ENCODE peak calls at places on chromosomes 1 and 21, in five cellular contexts. E is GM12865, J is AG04450, D is AG09309, K is suprapubic skin. T is an unnamed sample.

GRCh38 chr1:145991799-145992412 is 4.5 kb downstream of the TXNIP start:
- DNase-seq in E (no peak), K (peak; percentile 54), D (no peak), J (no peak), T (no peak)

GRCh38 chr1:2510366-2511155 is 15.8 kb downstream of the PANK4 start:
- DNase-seq in D (no peak), K (no peak), J (no peak), E (no peak), T (no peak)

GRCh38 chr1:223720987-223721591 is 8.8 kb downstream of the CAPN2 start:
- DNase-seq in K (no peak), J (peak; percentile 85), D (peak; percentile 82), E (no peak), T (no peak)

GRCh38 chr1:94725566-94725965 is 94.6 kb upstream of the SLC44A3 start:
- DNase-seq in J (no peak), D (no peak), K (no peak), E (no peak), T (no peak)

GRCh38 chr1:50766688-50767087 is 193.4 kb downstream of the FAF1 start:
- DNase-seq in K (no peak), E (no peak), D (no peak), J (no peak), T (no peak)

GRCh38 chr1:85146972-85147359 is 53.9 kb downstream of the SYDE2 start:
- DNase-seq in K (no peak), D (no peak), J (no peak), E (no peak), T (no peak)

GRCh38 chr1:243483084-243483845 is 227.4 kb downstream of the SDCCAG8 start:
- DNase-seq in J (no peak), E (no peak), D (no peak), K (no peak), T (no peak)

GRCh38 chr1:204410764-204411450 is 710 bp downstream of the PPP1R15B start:
- DNase-seq in J (no peak), K (peak; percentile 86), E (peak; percentile 64), D (no peak), T (no peak)

GRCh38 chr1:214902636-214903320 is 179.8 kb upstream of the KCNK2 start:
- DNase-seq in E (no peak), J (no peak), K (no peak), D (no peak), T (no peak)

GRCh38 chr21:43930848-43931384 is 65.9 kb downstream of the AGPAT3 start:
- DNase-seq in K (no peak), D (no peak), J (no peak), E (no peak), T (no peak)

GRCh38 chr1:74505133-74505532 is 7.3 kb downstream of the LRRC53 start:
- DNase-seq in K (no peak), J (no peak), D (no peak), E (no peak), T (no peak)

GRCh38 chr1:225962440-225962975 is 21.5 kb upstream of the LEFTY2 start:
- DNase-seq in D (no peak), E (peak; percentile 73), J (no peak), K (no peak), T (no peak)

GRCh38 chr1:101262060-101262459 is 25.2 kb downstream of the S1PR1 start:
- DNase-seq in J (no peak), D (no peak), K (no peak), E (no peak), T (no peak)

GRCh38 chr1:47508900-47509488 is 71.2 kb downstream of the FOXD2 start:
- DNase-seq in D (peak; percentile 2), K (no peak), J (no peak), E (no peak), T (no peak)

GRCh38 chr1:160064164-160064563 is 5.8 kb downstream of the KCNJ10 start:
- DNase-seq in J (no peak), D (no peak), K (no peak), E (no peak), T (no peak)

GRCh38 chr1:235758931-235759330 is 107.8 kb downstream of the LYST start:
- DNase-seq in J (no peak), D (no peak), K (no peak), E (no peak), T (no peak)

GRCh38 chr21:39137248-39138186 is 45.7 kb downstream of the PSMG1 start:
- DNase-seq in D (peak; percentile 18), K (no peak), J (no peak), E (no peak), T (no peak)

GRCh38 chr1:207850621-207851407 is 60.1 kb downstream of the CD34 start:
- DNase-seq in E (no peak), K (no peak), D (no peak), J (no peak), T (no peak)

GRCh38 chr1:228902781-228903572 is 167.7 kb downstream of the RHOU start:
- DNase-seq in K (peak; percentile 91), E (no peak), J (peak; percentile 97), D (peak; percentile 87), T (peak; percentile 95)

GRCh38 chr1:159896086-159896930 is 3.7 kb downstream of the CFAP45 start:
- DNase-seq in K (no peak), E (no peak), J (no peak), D (no peak), T (no peak)

GRCh38 chr1:233327938-233328660 is 575 bp downstream of the MAP3K21 start:
- DNase-seq in E (peak; percentile 33), D (no peak), J (no peak), K (peak; percentile 63), T (no peak)

GRCh38 chr21:36166705-36167104 is 10.1 kb downstream of the DOP1B start:
- DNase-seq in E (no peak), K (no peak), D (no peak), J (no peak), T (no peak)

GRCh38 chr1:192342842-192343241 is 26.1 kb downstream of the RGS21 start:
- DNase-seq in E (no peak), J (no peak), K (no peak), D (no peak), T (no peak)

GRCh38 chr21:33035147-33035546 is 9.4 kb downstream of the OLIG2 start:
- DNase-seq in J (no peak), D (no peak), K (no peak), E (no peak), T (no peak)

GRCh38 chr21:45286671-45287437 is 841 bp downstream of the POFUT2 start:
- DNase-seq in D (no peak), J (no peak), K (peak; percentile 68), E (no peak), T (no peak)

GRCh38 chr1:62142550-62142949 is 52.1 kb upstream of the L1TD1 start:
- DNase-seq in J (no peak), E (no peak), D (no peak), K (no peak), T (no peak)

GRCh38 chr1:62139410-62139809 is 55.2 kb upstream of the L1TD1 start:
- DNase-seq in E (no peak), K (no peak), J (no peak), D (no peak), T (no peak)

GRCh38 chr1:62140666-62141065 is 54.0 kb upstream of the L1TD1 start:
- DNase-seq in E (no peak), K (no peak), J (no peak), D (no peak), T (no peak)

GRCh38 chr1:62144238-62144831 is 50.3 kb upstream of the L1TD1 start:
- DNase-seq in J (peak; percentile 11), D (peak; percentile 21), E (peak; percentile 54), K (no peak), T (peak; percentile 26)
- TF ChIP-seq CTCF in J (peak; percentile 75), D (peak; percentile 75), E (peak; percentile 68), K (no peak), T (peak; percentile 71)

GRCh38 chr1:212950243-212951057 is at the start of gene VASH2:
- DNase-seq in E (peak; percentile 93), J (no peak), D (no peak), K (peak; percentile 91), T (peak; percentile 47)
- H3K4me3 ChIP-seq in E (peak within 1 kb of the TSS; percentile 98), J (peak within 1 kb of the TSS; percentile 74), D (peak within 1 kb of the TSS; percentile 56), K (peak within 1 kb of the TSS; percentile 53), T (peak within 1 kb of the TSS; percentile 72)

GRCh38 chr1:209549384-209550001 is 34.0 kb upstream of the CAMK1G start:
- DNase-seq in K (no peak), D (no peak), J (no peak), E (no peak), T (no peak)
- TF ChIP-seq CTCF in K (no peak), D (no peak), J (peak; percentile 14), E (peak; percentile 4), T (no peak)

DNA sequence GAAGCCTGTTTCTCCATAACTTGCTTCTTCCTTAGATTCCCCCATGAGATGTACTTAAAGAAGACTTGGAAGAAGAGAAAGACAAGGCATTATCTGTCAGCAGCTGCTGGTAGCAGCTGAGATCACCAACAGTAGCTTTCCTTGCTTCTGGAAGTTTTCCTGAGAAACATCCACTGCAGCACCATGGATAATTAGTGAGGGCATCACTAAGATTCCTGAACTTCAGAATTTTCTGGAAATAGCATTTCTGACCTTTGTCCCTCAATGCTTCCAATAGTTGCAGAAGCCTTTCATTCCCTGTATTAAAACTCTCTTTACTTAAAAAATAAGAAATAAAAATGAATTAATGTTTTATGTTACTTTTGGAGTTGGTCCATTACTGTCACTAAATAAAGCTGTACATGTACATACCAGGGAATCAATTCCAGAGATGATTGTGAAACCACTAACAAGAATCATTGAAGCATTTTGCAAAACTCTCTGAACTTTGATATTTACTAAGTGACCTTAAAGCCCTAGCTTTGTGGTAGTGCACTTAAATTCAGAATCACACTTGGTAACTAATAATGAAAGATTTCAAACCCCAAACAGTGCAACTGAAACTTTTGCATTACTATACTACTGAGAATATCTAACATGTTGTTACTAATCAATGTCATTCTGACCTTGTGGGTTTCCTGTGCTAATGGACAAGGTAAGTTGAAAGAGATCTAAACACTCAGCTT is at the start of gene CFHR4:
- DNase-seq in K (no peak), J (no peak), E (peak; percentile 51), D (no peak), T (no peak)
- H3K4me3 ChIP-seq in K (no peak within 1 kb of the TSS), J (no peak within 1 kb of the TSS), E (no peak within 1 kb of the TSS), D (no peak within 1 kb of the TSS), T (no peak within 1 kb of the TSS)

DNA sequence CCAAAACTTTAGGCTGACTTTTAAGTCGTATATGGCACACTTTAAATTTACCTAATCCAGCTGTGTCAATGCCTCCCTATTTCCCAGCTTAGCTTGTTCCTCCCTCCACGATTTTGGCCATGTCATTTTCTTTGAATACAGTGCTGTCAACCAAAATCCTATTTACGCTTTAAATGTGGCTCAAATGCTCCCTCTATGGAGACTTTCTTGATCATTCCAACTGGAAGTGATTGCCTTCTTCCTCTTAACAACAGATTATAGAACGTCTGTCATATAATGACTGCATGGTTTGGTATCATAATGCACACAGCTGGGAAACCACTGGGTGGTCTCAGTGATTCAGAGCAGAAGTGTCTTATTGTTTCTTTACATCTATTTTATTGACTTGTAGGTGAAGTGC is 18.9 kb upstream of the BATF3 start:
- DNase-seq in K (no peak), D (no peak), J (no peak), E (no peak), T (no peak)
- TF ChIP-seq CTCF in K (no peak), D (peak; percentile 24), J (peak; percentile 43), E (no peak), T (peak; percentile 27)

DNA sequence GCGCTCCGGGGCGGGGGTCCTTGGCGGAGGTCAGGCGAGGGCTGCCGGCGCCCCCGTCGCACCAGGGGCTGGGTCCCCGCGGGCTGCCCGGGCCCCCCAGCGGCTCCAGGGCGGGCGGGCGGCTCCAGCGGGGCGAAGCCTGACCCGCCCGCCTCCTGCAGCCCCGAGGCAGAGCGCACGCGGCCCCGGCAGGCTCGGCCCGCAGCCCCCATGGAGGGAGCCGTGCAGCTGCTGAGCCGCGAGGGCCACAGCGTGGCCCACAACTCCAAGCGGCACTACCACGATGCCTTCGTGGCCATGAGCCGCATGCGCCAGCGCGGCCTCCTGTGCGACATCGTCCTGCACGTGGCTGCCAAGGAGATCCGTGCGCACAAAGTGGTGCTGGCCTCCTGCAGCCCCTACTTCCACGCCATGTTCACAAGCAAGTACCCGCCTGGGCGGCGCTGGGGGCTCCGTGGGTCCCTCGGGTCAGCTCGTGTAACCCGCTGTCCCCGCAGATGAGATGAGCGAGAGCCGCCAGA is 808 bp downstream of the KLHL17 start:
- DNase-seq in E (no peak), J (no peak), D (no peak), K (no peak), T (no peak)
- H3K4me3 ChIP-seq in E (peak overlapping the region; percentile 58), J (peak overlapping the region; percentile 65), D (peak overlapping the region; percentile 44), K (peak overlapping the region; percentile 95), T (peak overlapping the region; percentile 64)

T was measured in LNCaP clone FGC.